ENCODE peak calls at places on chromosome 17, in seven cellular contexts. C is heart left ventricle; U is testis; S is IMR-90; K is CD8-positive, alpha-beta memory T cell; D is neural progenitor cell; O is transverse colon. A is an unnamed sample.

GRCh38 chr17:40596261-40596919 is 31.1 kb upstream of the CCR7 start:
- DNase-seq in O (no peak), C (no peak), D (no peak), U (peak), K (no peak), S (peak), A (no peak)

GRCh38 chr17:42530952-42531454 is 5.0 kb upstream of the NAGLU start:
- DNase-seq in U (no peak), O (no peak), K (no peak), S (no peak), D (no peak), C (no peak), A (no peak)

GRCh38 chr17:78137392-78138203 is 7.0 kb downstream of the TMC8 start:
- DNase-seq in O (peak), S (no peak), D (no peak), K (peak), U (no peak), C (no peak), A (peak)

GRCh38 chr17:66777689-66778225 is 57.2 kb upstream of the CACNG5 start:
- DNase-seq in K (no peak), D (peak), O (no peak), C (no peak), U (no peak), S (peak), A (no peak)

GRCh38 chr17:60959696-60960095 is 282.0 kb downstream of the BCAS3 start:
- DNase-seq in O (no peak), D (no peak), C (no peak), K (no peak), U (no peak), S (no peak), A (no peak)

GRCh38 chr17:70181866-70182265 is 12.5 kb downstream of the KCNJ2 start:
- DNase-seq in O (no peak), K (no peak), D (no peak), C (no peak), S (peak), U (no peak), A (no peak)

GRCh38 chr17:3777366-3777765 is 23.6 kb downstream of the ITGAE start:
- DNase-seq in U (no peak), K (no peak), D (no peak), O (no peak), S (no peak), C (no peak), A (no peak)

GRCh38 chr17:16425202-16425601 is 9.8 kb downstream of the TRPV2 start:
- DNase-seq in K (no peak), D (no peak), O (no peak), S (no peak), C (no peak), U (no peak), A (no peak)

GRCh38 chr17:3639981-3640596 is 3.5 kb downstream of the CTNS start:
- DNase-seq in U (peak), C (no peak), S (peak), O (no peak), D (peak), K (no peak), A (peak)

GRCh38 chr17:79594271-79594670 is 16.6 kb downstream of the RBFOX3 start:
- DNase-seq in K (no peak), S (no peak), C (no peak), O (no peak), D (no peak), U (no peak), A (no peak)

GRCh38 chr17:67995568-67996191 is 589 bp downstream of the C17orf58 start:
- DNase-seq in D (peak), S (no peak), C (peak), U (no peak), K (no peak), O (peak), A (peak)

GRCh38 chr17:4256952-4257351 is 6.8 kb downstream of the ANKFY1 start:
- DNase-seq in C (no peak), D (no peak), O (no peak), S (no peak), K (no peak), U (no peak), A (no peak)

GRCh38 chr17:36939059-36939943 is 2.0 kb downstream of the LHX1 start:
- DNase-seq in O (no peak), S (no peak), C (no peak), U (no peak), D (peak), K (no peak), A (no peak)

GRCh38 chr17:57915980-57916757 is 39.0 kb downstream of the CUEDC1 start:
- DNase-seq in U (no peak), S (peak), D (peak), C (no peak), O (no peak), K (no peak), A (no peak)

GRCh38 chr17:80908206-80908605 is 83.4 kb upstream of the CHMP6 start:
- DNase-seq in C (no peak), O (no peak), U (no peak), D (no peak), K (no peak), S (no peak), A (no peak)

GRCh38 chr17:50469671-50470305 is 1.1 kb upstream of the CHAD start:
- DNase-seq in U (no peak), K (no peak), D (no peak), S (no peak), C (no peak), O (no peak), A (peak)

GRCh38 chr17:67993998-67994361 is 2.3 kb downstream of the C17orf58 start:
- DNase-seq in K (no peak), C (peak), S (peak), D (no peak), U (no peak), O (no peak), A (no peak)

GRCh38 chr17:61444075-61444474 is 8.1 kb upstream of the TBX4 start:
- DNase-seq in S (no peak), U (no peak), C (no peak), D (no peak), O (no peak), K (no peak), A (no peak)

GRCh38 chr17:12964162-12964561 is 53.7 kb downstream of the ELAC2 start:
- DNase-seq in U (no peak), O (no peak), S (no peak), K (no peak), C (no peak), D (no peak), A (no peak)

GRCh38 chr17:3750926-3751325 is 27.2 kb downstream of the HASPIN start:
- DNase-seq in S (no peak), D (no peak), U (no peak), O (peak), K (peak), C (no peak), A (peak)

GRCh38 chr17:8326591-8327583 is 12.8 kb upstream of the ODF4 start:
- DNase-seq in S (no peak), D (peak), U (peak), K (no peak), O (no peak), C (peak), A (peak)

GRCh38 chr17:900336-900735 is 79.2 kb downstream of the NXN start:
- DNase-seq in O (no peak), S (no peak), C (no peak), U (no peak), D (no peak), K (no peak), A (no peak)
- H3K27ac ChIP-seq in O (peak), S (peak), C (peak), U (peak), D (no peak), K (no peak), A (no peak)

GRCh38 chr17:29018788-29019474 is 13.1 kb upstream of the SEZ6 start:
- DNase-seq in S (no peak), K (no peak), D (peak), U (no peak), O (no peak), C (no peak), A (no peak)

GRCh38 chr17:29016635-29017034 is 10.8 kb upstream of the SEZ6 start:
- DNase-seq in U (no peak), D (no peak), K (no peak), C (no peak), O (no peak), S (no peak), A (no peak)

GRCh38 chr17:29019475-29020181 is 13.8 kb upstream of the SEZ6 start:
- DNase-seq in D (peak), K (no peak), U (no peak), C (no peak), S (no peak), O (peak), A (peak)

GRCh38 chr17:29024456-29024952 is 18.4 kb upstream of the PIPOX start:
- DNase-seq in K (no peak), D (no peak), S (no peak), U (no peak), C (no peak), O (no peak), A (no peak)

DNA sequence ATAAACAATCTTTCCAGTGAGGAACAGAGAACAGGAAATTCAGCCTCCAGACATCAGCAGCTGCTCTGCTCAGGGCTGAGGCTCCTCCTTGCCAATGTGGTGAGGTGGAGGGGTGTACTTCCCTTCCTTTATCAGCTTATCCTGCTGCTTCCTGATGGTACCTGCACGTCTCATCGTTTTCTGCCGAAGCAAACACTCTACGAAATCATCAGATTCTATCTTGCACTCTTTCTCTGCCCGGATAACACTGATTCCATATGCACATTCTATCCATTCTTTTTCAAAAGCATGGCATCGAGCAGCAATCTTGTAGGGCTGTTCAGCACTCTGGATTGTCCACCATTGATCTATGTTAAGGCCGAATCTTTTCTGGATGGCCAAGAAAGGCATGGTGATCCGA is 15.4 kb upstream of the SEZ6 start:
- DNase-seq in S (no peak), D (no peak), O (no peak), U (no peak), K (no peak), C (no peak), A (no peak)
- H3K27ac ChIP-seq in S (no peak), D (no peak), O (no peak), U (no peak), K (no peak), C (no peak), A (no peak)

GRCh38 chr17:6532441-6532885 is 23.9 kb downstream of the PITPNM3 start:
- DNase-seq in O (no peak), S (no peak), D (no peak), C (no peak), U (no peak), K (no peak), A (no peak)
- H3K27ac ChIP-seq in O (no peak), S (no peak), D (no peak), C (no peak), U (no peak), K (no peak), A (no peak)

DNA sequence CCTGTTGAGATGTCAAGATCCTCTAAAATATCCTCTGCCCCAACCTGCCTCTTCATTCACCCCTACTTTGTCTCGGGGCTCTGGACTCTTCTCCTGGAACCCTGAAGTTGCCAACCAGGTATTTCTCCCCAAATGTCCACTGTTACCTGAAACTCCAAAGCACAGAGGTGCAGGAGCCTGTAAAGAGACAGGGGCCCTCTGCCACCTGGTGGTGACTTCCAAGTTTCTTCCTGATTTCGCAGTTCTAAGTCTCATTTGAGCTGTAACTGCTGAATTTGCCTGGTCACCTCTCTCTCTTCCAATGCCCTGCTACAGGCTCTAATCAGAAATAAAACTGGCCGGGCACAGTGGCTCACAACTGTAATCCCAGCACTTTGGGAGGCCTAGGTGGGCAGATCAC is 77.1 kb upstream of the RCVRN start:
- DNase-seq in C (no peak), D (peak), S (no peak), O (peak), U (no peak), K (no peak), A (no peak)
- H3K27ac ChIP-seq in C (no peak), D (no peak), S (no peak), O (no peak), U (no peak), K (no peak), A (no peak)

GRCh38 chr17:27327397-27327796 is 33.5 kb downstream of the WSB1 start:
- DNase-seq in D (no peak), O (no peak), K (no peak), U (no peak), C (no peak), S (no peak), A (no peak)

GRCh38 chr17:27329146-27329805 is 35.4 kb downstream of the WSB1 start:
- DNase-seq in K (no peak), D (no peak), U (no peak), O (no peak), S (no peak), C (no peak), A (no peak)

GRCh38 chr17:27326051-27326450 is 32.1 kb downstream of the WSB1 start:
- DNase-seq in C (no peak), S (no peak), U (no peak), O (no peak), D (no peak), K (no peak), A (no peak)

GRCh38 chr17:27326585-27326984 is 32.7 kb downstream of the WSB1 start:
- DNase-seq in O (no peak), U (no peak), D (no peak), K (no peak), C (no peak), S (no peak), A (no peak)

GRCh38 chr17:27327871-27328270 is 34.0 kb downstream of the WSB1 start:
- DNase-seq in S (peak), U (no peak), O (no peak), C (no peak), K (no peak), D (no peak), A (no peak)
- H3K27ac ChIP-seq in S (no peak), U (no peak), O (no peak), C (no peak), K (no peak), D (no peak), A (no peak)

GRCh38 chr17:82214012-82214628 is 1.5 kb upstream of the CCDC57 start:
- DNase-seq in O (no peak), K (no peak), U (no peak), S (no peak), C (no peak), D (no peak), A (no peak)

GRCh38 chr17:82216301-82217119 is 3.9 kb upstream of the CCDC57 start:
- DNase-seq in O (peak), S (peak), D (no peak), C (peak), K (peak), U (peak), A (peak)

GRCh38 chr17:82217120-82217529 is 4.5 kb upstream of the CCDC57 start:
- DNase-seq in K (no peak), S (no peak), U (no peak), D (no peak), O (peak), C (peak), A (peak)

GRCh38 chr17:82215972-82216300 is 3.3 kb upstream of the CCDC57 start:
- DNase-seq in O (no peak), U (no peak), C (no peak), D (no peak), K (no peak), S (no peak), A (no peak)

DNA sequence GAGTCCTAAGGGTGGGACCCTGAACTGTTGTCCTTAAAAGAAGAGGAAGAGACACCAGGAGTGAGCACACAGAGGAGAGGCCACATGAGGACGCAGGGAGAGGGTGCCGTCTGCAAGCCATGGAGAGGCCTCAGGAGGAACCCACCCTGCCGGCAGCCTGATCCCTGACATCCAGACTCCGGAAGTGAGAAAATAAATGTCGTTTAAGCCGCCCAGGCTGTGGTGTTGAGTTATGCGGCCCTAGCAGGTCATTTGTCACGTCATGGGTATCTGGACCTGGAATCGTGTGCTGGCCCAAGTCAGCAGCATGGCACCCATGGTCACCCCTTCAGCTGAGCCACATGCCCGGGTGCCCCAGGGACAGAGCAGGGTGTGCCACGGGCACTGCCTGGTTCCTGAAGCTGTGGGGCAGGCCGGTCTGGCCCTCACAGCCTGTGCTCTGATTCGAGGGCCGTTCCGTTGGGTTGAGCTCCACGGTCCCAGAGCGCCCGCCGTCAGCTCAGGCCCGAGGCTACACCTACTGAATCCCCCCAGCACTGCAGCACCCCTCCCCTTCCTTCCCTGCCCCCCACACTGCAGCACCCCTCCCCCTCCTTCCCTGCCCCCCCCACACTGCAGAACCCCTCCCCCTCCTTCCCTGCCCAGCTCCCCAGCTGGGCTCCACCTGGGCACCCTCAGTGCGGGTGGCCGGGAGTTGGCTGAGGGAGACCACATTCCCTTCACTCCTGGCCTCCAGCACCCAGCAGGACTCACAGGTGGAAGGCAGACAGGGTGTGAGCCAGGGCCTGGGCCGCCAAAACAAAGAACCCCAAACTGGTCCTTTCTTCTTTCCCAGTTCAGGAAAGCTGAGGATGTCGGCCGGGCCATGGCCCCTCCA is 2.7 kb upstream of the CCDC57 start:
- DNase-seq in U (no peak), S (no peak), O (no peak), D (no peak), K (no peak), C (peak), A (peak)
- H3K27ac ChIP-seq in U (no peak), S (peak), O (peak), D (no peak), K (peak), C (no peak), A (no peak)

DNA sequence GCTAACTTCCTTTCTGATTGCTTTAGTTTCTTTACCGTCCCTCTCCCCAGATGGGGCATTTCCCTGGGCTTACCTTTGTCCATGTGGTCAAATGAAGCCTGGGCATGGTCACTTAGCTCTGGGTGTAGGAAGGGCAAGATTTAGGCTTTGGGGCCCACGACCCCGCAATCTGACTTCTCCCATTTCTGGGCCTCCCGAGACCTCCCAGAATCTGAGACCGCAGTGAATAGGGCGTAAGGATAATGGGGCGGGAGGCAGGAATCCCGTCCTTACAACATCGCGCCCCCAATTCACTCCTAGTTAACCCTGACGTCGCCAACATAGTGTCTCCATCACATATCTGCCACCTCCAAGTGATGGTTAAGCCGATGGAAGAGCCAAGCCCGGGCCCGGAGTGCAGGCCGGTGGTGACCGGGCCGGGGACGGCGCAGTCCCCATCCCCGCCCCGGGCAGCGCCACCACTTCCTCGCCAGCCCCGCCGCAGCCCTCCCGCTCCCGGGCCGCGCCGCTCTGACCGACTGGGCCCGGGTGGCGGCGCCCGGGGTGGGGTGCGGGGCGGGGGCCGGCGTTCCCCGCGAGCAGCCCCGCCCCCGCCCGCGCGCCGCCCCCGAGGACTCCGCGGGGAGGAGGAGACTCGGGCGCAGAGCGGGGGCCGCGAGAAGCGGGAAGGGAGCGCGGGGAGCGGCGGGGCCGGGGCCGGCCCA is at the start of gene RHBDL3:
- DNase-seq in D (peak), S (no peak), U (no peak), K (peak), C (peak), O (peak), A (peak)
- H3K27ac ChIP-seq in D (no peak), S (no peak), U (no peak), K (no peak), C (no peak), O (no peak), A (no peak)

DNA sequence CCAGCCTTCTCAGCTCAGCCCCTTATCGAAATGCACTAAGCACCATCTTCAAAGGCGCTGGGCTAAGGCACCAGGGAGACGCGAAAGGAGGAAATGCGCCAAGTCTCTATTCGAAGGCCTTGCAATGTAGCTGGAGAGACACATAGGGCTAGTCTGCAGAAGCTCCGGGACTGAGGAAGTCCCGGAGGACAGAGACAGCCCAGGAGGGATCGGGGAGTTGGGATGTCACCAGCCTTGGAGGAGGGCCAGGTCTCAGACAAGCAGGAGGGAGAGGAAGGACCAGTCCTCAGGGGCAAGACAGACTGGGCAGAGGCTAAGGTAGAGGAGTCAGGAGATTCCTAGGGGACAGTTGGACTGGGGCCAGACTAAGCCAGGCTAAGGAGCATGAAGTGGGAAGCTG is 8.5 kb downstream of the C17orf100 start:
- DNase-seq in K (no peak), O (no peak), S (no peak), D (no peak), C (no peak), U (no peak), A (no peak)
- H3K27ac ChIP-seq in K (no peak), O (no peak), S (no peak), D (no peak), C (no peak), U (no peak), A (no peak)

GRCh38 chr17:49216482-49216881 is 6.0 kb downstream of the ABI3 start:
- DNase-seq in O (no peak), K (no peak), U (no peak), S (no peak), D (no peak), C (no peak), A (no peak)

GRCh38 chr17:49218941-49219913 is 8.7 kb downstream of the ABI3 start:
- DNase-seq in D (no peak), U (no peak), O (peak), C (no peak), S (no peak), K (peak), A (peak)

GRCh38 chr17:49214665-49215360 is 4.3 kb downstream of the ABI3 start:
- DNase-seq in K (no peak), D (no peak), U (peak), S (no peak), C (no peak), O (no peak), A (no peak)

GRCh38 chr17:49217651-49218413 is 7.3 kb downstream of the ABI3 start:
- DNase-seq in U (peak), D (no peak), K (peak), C (peak), S (no peak), O (peak), A (peak)

GRCh38 chr17:49216953-49217650 is 6.6 kb downstream of the ABI3 start:
- DNase-seq in U (peak), C (peak), K (no peak), O (peak), D (no peak), S (no peak), A (peak)
- H3K27ac ChIP-seq in U (no peak), C (peak), K (no peak), O (peak), D (no peak), S (no peak), A (no peak)